ENCODE peak calls at places on chromosome 14, in five cellular contexts. B is mesenchymal stem cell, C is H1, V is H9, P is neuronal stem cell. I is an unnamed sample.

GRCh38 chr14:105092912-105093425 is 27.7 kb upstream of the GPR132 start:
- DNase-seq in B (peak), C (no peak), V (peak), P (no peak), I (peak)

GRCh38 chr14:105861985-105862465 is 335.6 kb downstream of the TMEM121 start:
- DNase-seq in B (no peak), C (no peak), V (no peak), P (no peak), I (no peak)

GRCh38 chr14:30443368-30444007 is 115.5 kb upstream of the G2E3 start:
- DNase-seq in B (peak), C (no peak), V (no peak), P (peak), I (peak)

GRCh38 chr14:28057286-28058011 is 709.1 kb upstream of the FOXG1 start:
- DNase-seq in B (no peak), C (no peak), V (no peak), P (no peak), I (no peak)

GRCh38 chr14:20986811-20987210 is 3.0 kb upstream of the METTL17 start:
- DNase-seq in B (peak), C (no peak), V (no peak), P (no peak), I (peak)

GRCh38 chr14:101113835-101114725 is 210.6 kb upstream of the RTL1 start:
- DNase-seq in B (no peak), C (no peak), V (no peak), P (no peak), I (no peak)

GRCh38 chr14:91252901-91253794 is 8.6 kb upstream of the GPR68 start:
- DNase-seq in B (peak), C (no peak), V (peak), P (no peak), I (no peak)

GRCh38 chr14:38526841-38527501 is 271.1 kb upstream of the CLEC14A start:
- DNase-seq in B (no peak), C (no peak), V (no peak), P (no peak), I (no peak)

GRCh38 chr14:23185046-23185445 is 1.6 kb upstream of the SLC7A8 start:
- DNase-seq in B (peak), C (no peak), V (no peak), P (no peak), I (no peak)

GRCh38 chr14:76217179-76217578 is 65.5 kb downstream of the GPATCH2L start:
- DNase-seq in B (no peak), C (no peak), V (no peak), P (no peak), I (no peak)

GRCh38 chr14:76219873-76220272 is 68.2 kb downstream of the GPATCH2L start:
- DNase-seq in B (no peak), C (no peak), V (no peak), P (no peak), I (no peak)

DNA sequence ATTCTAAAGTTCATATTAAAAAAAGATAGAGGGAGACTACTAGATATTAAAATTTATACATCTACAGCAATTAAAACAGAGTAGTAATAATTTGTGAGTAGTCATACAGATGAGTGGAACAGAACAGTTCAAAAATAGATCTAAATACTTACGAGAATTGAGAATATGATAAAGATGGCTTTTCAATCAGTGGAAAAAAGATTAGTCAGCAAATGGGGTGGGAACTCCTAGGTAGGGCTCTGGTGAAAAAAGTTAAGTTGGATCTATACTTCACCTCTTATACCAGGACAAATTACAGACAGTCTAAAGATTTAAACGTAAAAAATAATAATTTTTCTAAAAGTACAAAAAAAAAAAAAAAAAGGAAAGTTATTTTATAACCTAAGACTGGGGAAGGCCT is 66.9 kb downstream of the GPATCH2L start:
- DNase-seq in B (no peak), C (no peak), V (no peak), P (no peak), I (no peak)
- H2AK5ac ChIP-seq in B (no peak), C (no peak), V (no peak), P (no peak), I (no peak)

DNA sequence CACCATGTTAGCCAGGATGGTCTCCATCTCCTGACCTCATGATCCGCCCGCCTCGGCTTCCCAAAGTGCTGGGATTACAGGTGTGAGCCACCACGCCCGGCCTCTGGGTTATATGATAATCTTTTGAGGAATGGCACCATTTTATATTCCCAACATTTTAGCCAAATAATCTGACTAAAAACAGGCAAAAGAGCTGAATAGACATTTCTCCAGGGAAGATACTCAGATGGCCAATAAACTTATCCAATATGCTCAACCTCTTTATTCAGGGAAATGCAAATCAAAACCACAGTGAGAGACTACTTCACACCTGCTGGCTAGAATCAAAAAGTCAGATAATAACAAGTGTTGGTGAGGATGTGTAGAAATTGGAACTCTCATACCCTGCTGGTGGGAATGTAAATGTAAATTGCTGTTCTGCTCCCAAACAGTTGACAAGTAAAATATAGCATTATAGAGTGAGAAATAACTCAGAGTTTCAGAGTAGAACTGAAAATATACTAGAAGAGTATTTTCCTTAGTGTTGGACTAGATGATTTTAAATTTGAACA is 80.0 kb downstream of the RCOR1 start:
- DNase-seq in B (no peak), C (no peak), V (no peak), P (no peak), I (no peak)
- H2BK12ac ChIP-seq in B (no peak), C (no peak), V (no peak), P (no peak), I (no peak)

GRCh38 chr14:52117433-52117832 is 48.6 kb upstream of the NID2 start:
- DNase-seq in B (no peak), C (no peak), V (no peak), P (no peak), I (peak)
- H2AK5ac ChIP-seq in B (no peak), C (no peak), V (no peak), P (no peak), I (no peak)

DNA sequence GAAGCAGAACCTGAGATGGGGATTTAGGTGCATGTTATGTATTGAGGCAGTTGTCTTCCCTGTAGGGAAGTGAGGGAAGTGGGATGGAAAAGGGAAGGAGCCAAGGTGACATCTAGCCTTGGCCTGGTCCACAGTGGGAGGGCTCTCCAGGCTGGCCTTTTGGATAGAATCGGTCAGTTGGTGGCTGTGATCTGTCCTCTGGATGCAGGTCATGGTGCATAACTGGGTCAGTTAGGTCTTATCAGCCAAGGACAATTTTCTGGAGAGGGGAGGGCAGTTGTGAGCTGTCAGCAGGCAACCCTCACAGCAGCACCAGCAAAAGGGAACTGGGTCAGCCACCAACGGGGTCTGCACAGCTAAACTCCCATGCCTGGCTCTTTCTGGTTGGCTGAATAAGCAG is 9.6 kb downstream of the SERPINA12 start:
- DNase-seq in B (no peak), C (no peak), V (no peak), P (no peak), I (no peak)
- H2BK12ac ChIP-seq in B (no peak), C (no peak), V (no peak), P (no peak), I (no peak)

GRCh38 chr14:73787760-73788508 is 63.7 kb upstream of the PTGR2 start:
- DNase-seq in B (peak), C (no peak), V (no peak), P (no peak), I (peak)

GRCh38 chr14:73785834-73786631 is 65.6 kb upstream of the PTGR2 start:
- DNase-seq in B (peak), C (no peak), V (peak), P (no peak), I (peak)

GRCh38 chr14:73785336-73785833 is 66.2 kb upstream of the PTGR2 start:
- DNase-seq in B (peak), C (no peak), V (peak), P (peak), I (peak)

GRCh38 chr14:73786632-73786941 is 65.0 kb upstream of the PTGR2 start:
- DNase-seq in B (peak), C (no peak), V (peak), P (no peak), I (no peak)

GRCh38 chr14:73786942-73787759 is 64.5 kb upstream of the PTGR2 start:
- DNase-seq in B (peak), C (no peak), V (peak), P (no peak), I (peak)
- H2AK5ac ChIP-seq in B (peak), C (no peak), V (no peak), P (no peak), I (peak)

I was measured in trophoblast cell.